ENCODE peak calls at places on chromosomes 5 and 9, in ten cellular contexts. One of them, this sample, is unnamed.

GRCh38 chr5:141513627-141514329 is 24.9 kb downstream of the PCDHGC5 start:
- DNase-seq in HCT116: no peak
- DNase-seq in left ventricle myocardium inferior: peak
- DNase-seq in GM19239: no peak
- DNase-seq in activated CD4-positive, alpha-beta T cell treated with anti-CD3 and anti-CD28 coated beads, Interleukin-2, amount 50 U/mL, for 4 hours: peak
- DNase-seq in cardiac fibroblast: peak
- DNase-seq in stimulated activated CD4-positive, alpha-beta T cell treated with anti-CD3 and anti-CD28 coated beads, Interleukin-15, amount 100 ng/mL, for 48 hours: peak
- DNase-seq in CD4-positive, CD25-positive, alpha-beta regulatory T cell: no peak
- DNase-seq in NCI-H1436: no peak
- DNase-seq in HTR-8/SVneo: peak
- DNase-seq in this sample: peak

GRCh38 chr9:136242248-136242647 is 3.4 kb downstream of the QSOX2 start:
- DNase-seq in HCT116: no peak
- DNase-seq in left ventricle myocardium inferior: no peak
- DNase-seq in GM19239: no peak
- DNase-seq in activated CD4-positive, alpha-beta T cell treated with anti-CD3 and anti-CD28 coated beads, Interleukin-2, amount 50 U/mL, for 4 hours: no peak
- DNase-seq in cardiac fibroblast: no peak
- DNase-seq in stimulated activated CD4-positive, alpha-beta T cell treated with anti-CD3 and anti-CD28 coated beads, Interleukin-15, amount 100 ng/mL, for 48 hours: no peak
- DNase-seq in CD4-positive, CD25-positive, alpha-beta regulatory T cell: no peak
- DNase-seq in NCI-H1436: no peak
- DNase-seq in HTR-8/SVneo: no peak
- DNase-seq in this sample: no peak

GRCh38 chr5:115455241-115455640 is 89.3 kb downstream of the FEM1C start:
- DNase-seq in HCT116: no peak
- DNase-seq in left ventricle myocardium inferior: no peak
- DNase-seq in GM19239: no peak
- DNase-seq in activated CD4-positive, alpha-beta T cell treated with anti-CD3 and anti-CD28 coated beads, Interleukin-2, amount 50 U/mL, for 4 hours: no peak
- DNase-seq in cardiac fibroblast: peak
- DNase-seq in stimulated activated CD4-positive, alpha-beta T cell treated with anti-CD3 and anti-CD28 coated beads, Interleukin-15, amount 100 ng/mL, for 48 hours: no peak
- DNase-seq in CD4-positive, CD25-positive, alpha-beta regulatory T cell: no peak
- DNase-seq in NCI-H1436: no peak
- DNase-seq in HTR-8/SVneo: peak
- DNase-seq in this sample: no peak

GRCh38 chr5:98468188-98468869 is 305.1 kb upstream of the RGMB start:
- DNase-seq in HCT116: no peak
- DNase-seq in left ventricle myocardium inferior: no peak
- DNase-seq in GM19239: no peak
- DNase-seq in activated CD4-positive, alpha-beta T cell treated with anti-CD3 and anti-CD28 coated beads, Interleukin-2, amount 50 U/mL, for 4 hours: no peak
- DNase-seq in cardiac fibroblast: peak
- DNase-seq in stimulated activated CD4-positive, alpha-beta T cell treated with anti-CD3 and anti-CD28 coated beads, Interleukin-15, amount 100 ng/mL, for 48 hours: no peak
- DNase-seq in CD4-positive, CD25-positive, alpha-beta regulatory T cell: no peak
- DNase-seq in NCI-H1436: no peak
- DNase-seq in HTR-8/SVneo: no peak
- DNase-seq in this sample: peak

GRCh38 chr5:33272288-33272687 is 168.5 kb upstream of the TARS1 start:
- DNase-seq in HCT116: peak
- DNase-seq in left ventricle myocardium inferior: no peak
- DNase-seq in GM19239: no peak
- DNase-seq in activated CD4-positive, alpha-beta T cell treated with anti-CD3 and anti-CD28 coated beads, Interleukin-2, amount 50 U/mL, for 4 hours: no peak
- DNase-seq in cardiac fibroblast: peak
- DNase-seq in stimulated activated CD4-positive, alpha-beta T cell treated with anti-CD3 and anti-CD28 coated beads, Interleukin-15, amount 100 ng/mL, for 48 hours: no peak
- DNase-seq in CD4-positive, CD25-positive, alpha-beta regulatory T cell: no peak
- DNase-seq in NCI-H1436: no peak
- DNase-seq in HTR-8/SVneo: peak
- DNase-seq in this sample: peak

GRCh38 chr9:115013998-115014397 is 83.6 kb upstream of the TNFSF8 start:
- DNase-seq in HCT116: peak
- DNase-seq in left ventricle myocardium inferior: peak
- DNase-seq in GM19239: peak
- DNase-seq in activated CD4-positive, alpha-beta T cell treated with anti-CD3 and anti-CD28 coated beads, Interleukin-2, amount 50 U/mL, for 4 hours: peak
- DNase-seq in cardiac fibroblast: peak
- DNase-seq in stimulated activated CD4-positive, alpha-beta T cell treated with anti-CD3 and anti-CD28 coated beads, Interleukin-15, amount 100 ng/mL, for 48 hours: peak
- DNase-seq in CD4-positive, CD25-positive, alpha-beta regulatory T cell: peak
- DNase-seq in NCI-H1436: peak
- DNase-seq in HTR-8/SVneo: peak
- DNase-seq in this sample: peak

GRCh38 chr9:124209279-124209678 is 48.5 kb upstream of the NEK6 start:
- DNase-seq in HCT116: no peak
- DNase-seq in left ventricle myocardium inferior: no peak
- DNase-seq in GM19239: no peak
- DNase-seq in activated CD4-positive, alpha-beta T cell treated with anti-CD3 and anti-CD28 coated beads, Interleukin-2, amount 50 U/mL, for 4 hours: no peak
- DNase-seq in cardiac fibroblast: no peak
- DNase-seq in stimulated activated CD4-positive, alpha-beta T cell treated with anti-CD3 and anti-CD28 coated beads, Interleukin-15, amount 100 ng/mL, for 48 hours: no peak
- DNase-seq in CD4-positive, CD25-positive, alpha-beta regulatory T cell: no peak
- DNase-seq in NCI-H1436: peak
- DNase-seq in HTR-8/SVneo: no peak
- DNase-seq in this sample: no peak

GRCh38 chr5:109455598-109456096 is 45.9 kb upstream of the PJA2 start:
- DNase-seq in HCT116: peak
- DNase-seq in left ventricle myocardium inferior: no peak
- DNase-seq in GM19239: no peak
- DNase-seq in activated CD4-positive, alpha-beta T cell treated with anti-CD3 and anti-CD28 coated beads, Interleukin-2, amount 50 U/mL, for 4 hours: no peak
- DNase-seq in cardiac fibroblast: peak
- DNase-seq in stimulated activated CD4-positive, alpha-beta T cell treated with anti-CD3 and anti-CD28 coated beads, Interleukin-15, amount 100 ng/mL, for 48 hours: no peak
- DNase-seq in CD4-positive, CD25-positive, alpha-beta regulatory T cell: no peak
- DNase-seq in NCI-H1436: no peak
- DNase-seq in HTR-8/SVneo: peak
- DNase-seq in this sample: peak

GRCh38 chr5:73030995-73031394 is 75.2 kb downstream of the FCHO2 start:
- DNase-seq in HCT116: peak
- DNase-seq in left ventricle myocardium inferior: no peak
- DNase-seq in GM19239: no peak
- DNase-seq in activated CD4-positive, alpha-beta T cell treated with anti-CD3 and anti-CD28 coated beads, Interleukin-2, amount 50 U/mL, for 4 hours: no peak
- DNase-seq in cardiac fibroblast: peak
- DNase-seq in stimulated activated CD4-positive, alpha-beta T cell treated with anti-CD3 and anti-CD28 coated beads, Interleukin-15, amount 100 ng/mL, for 48 hours: no peak
- DNase-seq in CD4-positive, CD25-positive, alpha-beta regulatory T cell: no peak
- DNase-seq in NCI-H1436: no peak
- DNase-seq in HTR-8/SVneo: peak
- DNase-seq in this sample: peak

GRCh38 chr9:129458663-129459549 is 162.0 kb downstream of the C9orf50 start:
- DNase-seq in HCT116: no peak
- DNase-seq in left ventricle myocardium inferior: peak
- DNase-seq in GM19239: no peak
- DNase-seq in activated CD4-positive, alpha-beta T cell treated with anti-CD3 and anti-CD28 coated beads, Interleukin-2, amount 50 U/mL, for 4 hours: no peak
- DNase-seq in cardiac fibroblast: no peak
- DNase-seq in stimulated activated CD4-positive, alpha-beta T cell treated with anti-CD3 and anti-CD28 coated beads, Interleukin-15, amount 100 ng/mL, for 48 hours: peak
- DNase-seq in CD4-positive, CD25-positive, alpha-beta regulatory T cell: no peak
- DNase-seq in NCI-H1436: peak
- DNase-seq in HTR-8/SVneo: no peak
- DNase-seq in this sample: no peak

GRCh38 chr9:83708515-83709158 is 879 bp upstream of the UBQLN1 start:
- DNase-seq in HCT116: peak
- DNase-seq in left ventricle myocardium inferior: peak
- DNase-seq in GM19239: peak
- DNase-seq in activated CD4-positive, alpha-beta T cell treated with anti-CD3 and anti-CD28 coated beads, Interleukin-2, amount 50 U/mL, for 4 hours: peak
- DNase-seq in cardiac fibroblast: peak
- DNase-seq in stimulated activated CD4-positive, alpha-beta T cell treated with anti-CD3 and anti-CD28 coated beads, Interleukin-15, amount 100 ng/mL, for 48 hours: peak
- DNase-seq in CD4-positive, CD25-positive, alpha-beta regulatory T cell: peak
- DNase-seq in NCI-H1436: peak
- DNase-seq in HTR-8/SVneo: peak
- DNase-seq in this sample: no peak

GRCh38 chr9:138116521-138116920 is 238.9 kb downstream of the CACNA1B start:
- DNase-seq in HCT116: no peak
- DNase-seq in left ventricle myocardium inferior: no peak
- DNase-seq in GM19239: no peak
- DNase-seq in activated CD4-positive, alpha-beta T cell treated with anti-CD3 and anti-CD28 coated beads, Interleukin-2, amount 50 U/mL, for 4 hours: no peak
- DNase-seq in cardiac fibroblast: no peak
- DNase-seq in stimulated activated CD4-positive, alpha-beta T cell treated with anti-CD3 and anti-CD28 coated beads, Interleukin-15, amount 100 ng/mL, for 48 hours: no peak
- DNase-seq in CD4-positive, CD25-positive, alpha-beta regulatory T cell: no peak
- DNase-seq in NCI-H1436: no peak
- DNase-seq in HTR-8/SVneo: no peak
- DNase-seq in this sample: no peak

GRCh38 chr5:130151239-130151638 is 247.0 kb downstream of the CHSY3 start:
- DNase-seq in HCT116: no peak
- DNase-seq in left ventricle myocardium inferior: no peak
- DNase-seq in GM19239: no peak
- DNase-seq in activated CD4-positive, alpha-beta T cell treated with anti-CD3 and anti-CD28 coated beads, Interleukin-2, amount 50 U/mL, for 4 hours: no peak
- DNase-seq in cardiac fibroblast: no peak
- DNase-seq in stimulated activated CD4-positive, alpha-beta T cell treated with anti-CD3 and anti-CD28 coated beads, Interleukin-15, amount 100 ng/mL, for 48 hours: no peak
- DNase-seq in CD4-positive, CD25-positive, alpha-beta regulatory T cell: no peak
- DNase-seq in NCI-H1436: no peak
- DNase-seq in HTR-8/SVneo: no peak
- DNase-seq in this sample: no peak

GRCh38 chr5:149063017-149063687 is at the start of gene SH3TC2:
- DNase-seq in HCT116: peak
- DNase-seq in left ventricle myocardium inferior: peak
- DNase-seq in GM19239: no peak
- DNase-seq in activated CD4-positive, alpha-beta T cell treated with anti-CD3 and anti-CD28 coated beads, Interleukin-2, amount 50 U/mL, for 4 hours: no peak
- DNase-seq in cardiac fibroblast: peak
- DNase-seq in stimulated activated CD4-positive, alpha-beta T cell treated with anti-CD3 and anti-CD28 coated beads, Interleukin-15, amount 100 ng/mL, for 48 hours: no peak
- DNase-seq in CD4-positive, CD25-positive, alpha-beta regulatory T cell: no peak
- DNase-seq in NCI-H1436: no peak
- DNase-seq in HTR-8/SVneo: peak
- DNase-seq in this sample: peak

GRCh38 chr9:5787759-5788329 is 45.1 kb downstream of the ERMP1 start:
- DNase-seq in HCT116: no peak
- DNase-seq in left ventricle myocardium inferior: no peak
- DNase-seq in GM19239: no peak
- DNase-seq in activated CD4-positive, alpha-beta T cell treated with anti-CD3 and anti-CD28 coated beads, Interleukin-2, amount 50 U/mL, for 4 hours: no peak
- DNase-seq in cardiac fibroblast: no peak
- DNase-seq in stimulated activated CD4-positive, alpha-beta T cell treated with anti-CD3 and anti-CD28 coated beads, Interleukin-15, amount 100 ng/mL, for 48 hours: no peak
- DNase-seq in CD4-positive, CD25-positive, alpha-beta regulatory T cell: no peak
- DNase-seq in NCI-H1436: no peak
- DNase-seq in HTR-8/SVneo: no peak
- DNase-seq in this sample: no peak

GRCh38 chr9:1170918-1171317 is 120.8 kb downstream of the DMRT2 start:
- DNase-seq in HCT116: no peak
- DNase-seq in left ventricle myocardium inferior: no peak
- DNase-seq in GM19239: no peak
- DNase-seq in activated CD4-positive, alpha-beta T cell treated with anti-CD3 and anti-CD28 coated beads, Interleukin-2, amount 50 U/mL, for 4 hours: no peak
- DNase-seq in cardiac fibroblast: no peak
- DNase-seq in stimulated activated CD4-positive, alpha-beta T cell treated with anti-CD3 and anti-CD28 coated beads, Interleukin-15, amount 100 ng/mL, for 48 hours: no peak
- DNase-seq in CD4-positive, CD25-positive, alpha-beta regulatory T cell: no peak
- DNase-seq in NCI-H1436: no peak
- DNase-seq in HTR-8/SVneo: no peak
- DNase-seq in this sample: no peak

GRCh38 chr5:126007841-126008240 is 415.4 kb upstream of the GRAMD2B start:
- DNase-seq in HCT116: no peak
- DNase-seq in left ventricle myocardium inferior: no peak
- DNase-seq in GM19239: no peak
- DNase-seq in activated CD4-positive, alpha-beta T cell treated with anti-CD3 and anti-CD28 coated beads, Interleukin-2, amount 50 U/mL, for 4 hours: no peak
- DNase-seq in cardiac fibroblast: peak
- DNase-seq in stimulated activated CD4-positive, alpha-beta T cell treated with anti-CD3 and anti-CD28 coated beads, Interleukin-15, amount 100 ng/mL, for 48 hours: no peak
- DNase-seq in CD4-positive, CD25-positive, alpha-beta regulatory T cell: no peak
- DNase-seq in NCI-H1436: no peak
- DNase-seq in HTR-8/SVneo: no peak
- DNase-seq in this sample: no peak

GRCh38 chr5:173334808-173335207 is 6.6 kb upstream of the STC2 start:
- DNase-seq in HCT116: no peak
- DNase-seq in left ventricle myocardium inferior: no peak
- DNase-seq in GM19239: no peak
- DNase-seq in activated CD4-positive, alpha-beta T cell treated with anti-CD3 and anti-CD28 coated beads, Interleukin-2, amount 50 U/mL, for 4 hours: no peak
- DNase-seq in cardiac fibroblast: peak
- DNase-seq in stimulated activated CD4-positive, alpha-beta T cell treated with anti-CD3 and anti-CD28 coated beads, Interleukin-15, amount 100 ng/mL, for 48 hours: no peak
- DNase-seq in CD4-positive, CD25-positive, alpha-beta regulatory T cell: no peak
- DNase-seq in NCI-H1436: no peak
- DNase-seq in HTR-8/SVneo: no peak
- DNase-seq in this sample: no peak

GRCh38 chr9:18710089-18710488 is 236.1 kb downstream of the ADAMTSL1 start:
- DNase-seq in HCT116: no peak
- DNase-seq in left ventricle myocardium inferior: no peak
- DNase-seq in GM19239: no peak
- DNase-seq in activated CD4-positive, alpha-beta T cell treated with anti-CD3 and anti-CD28 coated beads, Interleukin-2, amount 50 U/mL, for 4 hours: no peak
- DNase-seq in cardiac fibroblast: peak
- DNase-seq in stimulated activated CD4-positive, alpha-beta T cell treated with anti-CD3 and anti-CD28 coated beads, Interleukin-15, amount 100 ng/mL, for 48 hours: no peak
- DNase-seq in CD4-positive, CD25-positive, alpha-beta regulatory T cell: no peak
- DNase-seq in NCI-H1436: no peak
- DNase-seq in HTR-8/SVneo: no peak
- DNase-seq in this sample: no peak

GRCh38 chr9:137273616-137274320 is 3.8 kb upstream of the TOR4A start:
- DNase-seq in HCT116: no peak
- DNase-seq in left ventricle myocardium inferior: no peak
- DNase-seq in GM19239: no peak
- DNase-seq in activated CD4-positive, alpha-beta T cell treated with anti-CD3 and anti-CD28 coated beads, Interleukin-2, amount 50 U/mL, for 4 hours: no peak
- DNase-seq in cardiac fibroblast: no peak
- DNase-seq in stimulated activated CD4-positive, alpha-beta T cell treated with anti-CD3 and anti-CD28 coated beads, Interleukin-15, amount 100 ng/mL, for 48 hours: no peak
- DNase-seq in CD4-positive, CD25-positive, alpha-beta regulatory T cell: no peak
- DNase-seq in NCI-H1436: no peak
- DNase-seq in HTR-8/SVneo: no peak
- DNase-seq in this sample: no peak

GRCh38 chr9:107620801-107621200 is 131.2 kb upstream of the KLF4 start:
- DNase-seq in HCT116: no peak
- DNase-seq in left ventricle myocardium inferior: no peak
- DNase-seq in GM19239: no peak
- DNase-seq in activated CD4-positive, alpha-beta T cell treated with anti-CD3 and anti-CD28 coated beads, Interleukin-2, amount 50 U/mL, for 4 hours: no peak
- DNase-seq in cardiac fibroblast: no peak
- DNase-seq in stimulated activated CD4-positive, alpha-beta T cell treated with anti-CD3 and anti-CD28 coated beads, Interleukin-15, amount 100 ng/mL, for 48 hours: no peak
- DNase-seq in CD4-positive, CD25-positive, alpha-beta regulatory T cell: no peak
- DNase-seq in NCI-H1436: no peak
- DNase-seq in HTR-8/SVneo: no peak
- DNase-seq in this sample: no peak

GRCh38 chr9:102124465-102124864 is 386.0 kb upstream of the GRIN3A start:
- DNase-seq in HCT116: no peak
- DNase-seq in left ventricle myocardium inferior: no peak
- DNase-seq in GM19239: no peak
- DNase-seq in activated CD4-positive, alpha-beta T cell treated with anti-CD3 and anti-CD28 coated beads, Interleukin-2, amount 50 U/mL, for 4 hours: no peak
- DNase-seq in cardiac fibroblast: no peak
- DNase-seq in stimulated activated CD4-positive, alpha-beta T cell treated with anti-CD3 and anti-CD28 coated beads, Interleukin-15, amount 100 ng/mL, for 48 hours: no peak
- DNase-seq in CD4-positive, CD25-positive, alpha-beta regulatory T cell: no peak
- DNase-seq in NCI-H1436: no peak
- DNase-seq in HTR-8/SVneo: no peak
- DNase-seq in this sample: no peak

GRCh38 chr5:77300457-77300856 is 90.0 kb downstream of the PDE8B start:
- DNase-seq in HCT116: no peak
- DNase-seq in left ventricle myocardium inferior: no peak
- DNase-seq in GM19239: no peak
- DNase-seq in activated CD4-positive, alpha-beta T cell treated with anti-CD3 and anti-CD28 coated beads, Interleukin-2, amount 50 U/mL, for 4 hours: no peak
- DNase-seq in cardiac fibroblast: no peak
- DNase-seq in stimulated activated CD4-positive, alpha-beta T cell treated with anti-CD3 and anti-CD28 coated beads, Interleukin-15, amount 100 ng/mL, for 48 hours: no peak
- DNase-seq in CD4-positive, CD25-positive, alpha-beta regulatory T cell: no peak
- DNase-seq in NCI-H1436: no peak
- DNase-seq in HTR-8/SVneo: no peak
- DNase-seq in this sample: no peak

GRCh38 chr9:124345063-124345462 is 70.2 kb downstream of the PSMB7 start:
- DNase-seq in HCT116: no peak
- DNase-seq in left ventricle myocardium inferior: no peak
- DNase-seq in GM19239: no peak
- DNase-seq in activated CD4-positive, alpha-beta T cell treated with anti-CD3 and anti-CD28 coated beads, Interleukin-2, amount 50 U/mL, for 4 hours: no peak
- DNase-seq in cardiac fibroblast: no peak
- DNase-seq in stimulated activated CD4-positive, alpha-beta T cell treated with anti-CD3 and anti-CD28 coated beads, Interleukin-15, amount 100 ng/mL, for 48 hours: no peak
- DNase-seq in CD4-positive, CD25-positive, alpha-beta regulatory T cell: no peak
- DNase-seq in NCI-H1436: no peak
- DNase-seq in HTR-8/SVneo: no peak
- DNase-seq in this sample: no peak

GRCh38 chr5:17024686-17025180 is 88.6 kb upstream of the MYO10 start:
- DNase-seq in HCT116: no peak
- DNase-seq in left ventricle myocardium inferior: no peak
- DNase-seq in GM19239: no peak
- DNase-seq in activated CD4-positive, alpha-beta T cell treated with anti-CD3 and anti-CD28 coated beads, Interleukin-2, amount 50 U/mL, for 4 hours: no peak
- DNase-seq in cardiac fibroblast: peak
- DNase-seq in stimulated activated CD4-positive, alpha-beta T cell treated with anti-CD3 and anti-CD28 coated beads, Interleukin-15, amount 100 ng/mL, for 48 hours: no peak
- DNase-seq in CD4-positive, CD25-positive, alpha-beta regulatory T cell: no peak
- DNase-seq in NCI-H1436: no peak
- DNase-seq in HTR-8/SVneo: peak
- DNase-seq in this sample: peak

GRCh38 chr5:134148316-134148715 is 28.4 kb downstream of the SKP1 start:
- DNase-seq in HCT116: no peak
- DNase-seq in left ventricle myocardium inferior: no peak
- DNase-seq in GM19239: no peak
- DNase-seq in activated CD4-positive, alpha-beta T cell treated with anti-CD3 and anti-CD28 coated beads, Interleukin-2, amount 50 U/mL, for 4 hours: no peak
- DNase-seq in cardiac fibroblast: no peak
- DNase-seq in stimulated activated CD4-positive, alpha-beta T cell treated with anti-CD3 and anti-CD28 coated beads, Interleukin-15, amount 100 ng/mL, for 48 hours: no peak
- DNase-seq in CD4-positive, CD25-positive, alpha-beta regulatory T cell: no peak
- DNase-seq in NCI-H1436: no peak
- DNase-seq in HTR-8/SVneo: no peak
- DNase-seq in this sample: peak

GRCh38 chr5:18745988-18746615 is 1111.8 kb downstream of the TAF11L14 start:
- DNase-seq in HCT116: no peak
- DNase-seq in left ventricle myocardium inferior: no peak
- DNase-seq in GM19239: peak
- DNase-seq in activated CD4-positive, alpha-beta T cell treated with anti-CD3 and anti-CD28 coated beads, Interleukin-2, amount 50 U/mL, for 4 hours: peak
- DNase-seq in cardiac fibroblast: peak
- DNase-seq in stimulated activated CD4-positive, alpha-beta T cell treated with anti-CD3 and anti-CD28 coated beads, Interleukin-15, amount 100 ng/mL, for 48 hours: no peak
- DNase-seq in CD4-positive, CD25-positive, alpha-beta regulatory T cell: peak
- DNase-seq in NCI-H1436: peak
- DNase-seq in HTR-8/SVneo: peak
- DNase-seq in this sample: peak

GRCh38 chr5:102498271-102499034 is at the start of gene SLCO6A1:
- DNase-seq in HCT116: no peak
- DNase-seq in left ventricle myocardium inferior: no peak
- DNase-seq in GM19239: no peak
- DNase-seq in activated CD4-positive, alpha-beta T cell treated with anti-CD3 and anti-CD28 coated beads, Interleukin-2, amount 50 U/mL, for 4 hours: no peak
- DNase-seq in cardiac fibroblast: no peak
- DNase-seq in stimulated activated CD4-positive, alpha-beta T cell treated with anti-CD3 and anti-CD28 coated beads, Interleukin-15, amount 100 ng/mL, for 48 hours: no peak
- DNase-seq in CD4-positive, CD25-positive, alpha-beta regulatory T cell: no peak
- DNase-seq in NCI-H1436: no peak
- DNase-seq in HTR-8/SVneo: no peak
- DNase-seq in this sample: no peak

This sample was measured in Caki2.